ENCODE peak calls at places on chromosomes 5 and 9, in nine cellular contexts. H is AG10803; P is activated CD4-positive, alpha-beta T cell treated with anti-CD3 and anti-CD28 coated beads, Interleukin-2, amount 10 ng/mL, durations not matched to agents 7 days and 5 days; L is small intestine; N is ACHN; U is CD8-positive, alpha-beta memory T cell; C is ascending aorta; K is progenitor cell of endocrine pancreas; S is lung. O is an unnamed sample.

GRCh38 chr9:111413996-111414395 is 70.2 kb downstream of the ECPAS start:
- DNase-seq in H (no peak), P (no peak), L (no peak), N (no peak), U (no peak), C (no peak), K (no peak), S (no peak), O (no peak)

GRCh38 chr5:142930395-142930794 is 160.2 kb downstream of the ARHGAP26 start:
- DNase-seq in H (no peak), P (no peak), L (no peak), N (no peak), U (no peak), C (no peak), K (no peak), S (no peak), O (no peak)

GRCh38 chr9:113646946-113647914 is 183.7 kb downstream of the RGS3 start:
- DNase-seq in H (peak), P (no peak), L (peak), N (no peak), U (no peak), C (no peak), K (no peak), S (no peak), O (no peak)

GRCh38 chr5:167207081-167207480 is 1084.4 kb upstream of the WWC1 start:
- DNase-seq in H (peak), P (no peak), L (no peak), N (no peak), U (no peak), C (no peak), K (no peak), S (no peak), O (peak)

GRCh38 chr5:96384353-96384752 is 48.7 kb downstream of the PCSK1 start:
- DNase-seq in H (peak), P (no peak), L (no peak), N (peak), U (no peak), C (no peak), K (no peak), S (no peak), O (peak)

GRCh38 chr5:151142933-151143332 is 14.6 kb downstream of the ANXA6 start:
- DNase-seq in H (no peak), P (no peak), L (no peak), N (no peak), U (no peak), C (no peak), K (no peak), S (no peak), O (no peak)

GRCh38 chr5:136424835-136425694 is 59.7 kb upstream of the TRPC7 start:
- DNase-seq in H (peak), P (peak), L (peak), N (peak), U (no peak), C (no peak), K (peak), S (peak), O (peak)

GRCh38 chr5:143413964-143414669 is 10.6 kb upstream of the NR3C1 start:
- DNase-seq in H (no peak), P (no peak), L (no peak), N (no peak), U (no peak), C (no peak), K (no peak), S (no peak), O (no peak)

GRCh38 chr5:6496207-6496584 is 47.5 kb downstream of the UBE2QL1 start:
- DNase-seq in H (no peak), P (no peak), L (no peak), N (no peak), U (no peak), C (no peak), K (no peak), S (no peak), O (no peak)

GRCh38 chr9:12060811-12061210 is 632.4 kb upstream of the TYRP1 start:
- DNase-seq in H (no peak), P (no peak), L (no peak), N (no peak), U (no peak), C (no peak), K (no peak), S (no peak), O (no peak)

GRCh38 chr9:77981332-77981731 is 50.3 kb downstream of the GNAQ start:
- DNase-seq in H (no peak), P (no peak), L (peak), N (peak), U (no peak), C (no peak), K (no peak), S (no peak), O (peak)

GRCh38 chr5:132251220-132251725 is 6.2 kb upstream of the PDLIM4 start:
- DNase-seq in H (no peak), P (no peak), L (no peak), N (peak), U (no peak), C (peak), K (no peak), S (no peak), O (peak)

GRCh38 chr5:126600631-126601511 is at the start of gene PHAX:
- DNase-seq in H (peak), P (peak), L (peak), N (peak), U (peak), C (peak), K (peak), S (peak), O (peak)

GRCh38 chr9:26974927-26975326 is 18.7 kb downstream of the IFT74 start:
- DNase-seq in H (no peak), P (no peak), L (no peak), N (no peak), U (no peak), C (no peak), K (no peak), S (no peak), O (no peak)

GRCh38 chr9:93814561-93814960 is 140.6 kb downstream of the BARX1 start:
- DNase-seq in H (no peak), P (no peak), L (no peak), N (no peak), U (no peak), C (no peak), K (no peak), S (peak), O (no peak)

GRCh38 chr9:75083188-75083976 is 4.6 kb downstream of the NMRK1 start:
- DNase-seq in H (no peak), P (peak), L (peak), N (no peak), U (peak), C (no peak), K (no peak), S (peak), O (no peak)

GRCh38 chr5:17105744-17106450 is 111.5 kb upstream of the BASP1 start:
- DNase-seq in H (peak), P (no peak), L (no peak), N (no peak), U (no peak), C (no peak), K (no peak), S (no peak), O (peak)

GRCh38 chr9:136436055-136436634 is 3.5 kb downstream of the INPP5E start:
- DNase-seq in H (no peak), P (no peak), L (no peak), N (no peak), U (no peak), C (no peak), K (no peak), S (no peak), O (no peak)

GRCh38 chr9:122334916-122335315 is 35.9 kb upstream of the PTGS1 start:
- DNase-seq in H (no peak), P (no peak), L (no peak), N (no peak), U (no peak), C (no peak), K (no peak), S (no peak), O (no peak)

GRCh38 chr5:82019342-82020138 is 47.7 kb downstream of the ATG10 start:
- DNase-seq in H (no peak), P (no peak), L (no peak), N (no peak), U (no peak), C (no peak), K (no peak), S (no peak), O (no peak)

GRCh38 chr5:143435207-143435657 is 31.7 kb upstream of the NR3C1 start:
- DNase-seq in H (no peak), P (peak), L (peak), N (peak), U (peak), C (no peak), K (no peak), S (peak), O (peak)

GRCh38 chr5:163943546-163943945 is 438.1 kb downstream of the MAT2B start:
- DNase-seq in H (peak), P (no peak), L (peak), N (no peak), U (no peak), C (no peak), K (no peak), S (no peak), O (no peak)

GRCh38 chr9:5608298-5609254 is 20.3 kb upstream of the RIC1 start:
- DNase-seq in H (no peak), P (no peak), L (peak), N (peak), U (no peak), C (no peak), K (no peak), S (no peak), O (no peak)

GRCh38 chr5:94916619-94917018 is 298.1 kb downstream of the SLF1 start:
- DNase-seq in H (no peak), P (no peak), L (no peak), N (no peak), U (no peak), C (no peak), K (no peak), S (no peak), O (no peak)

GRCh38 chr9:77018058-77019009 is 1.1 kb upstream of the FOXB2 start:
- DNase-seq in H (no peak), P (no peak), L (no peak), N (peak), U (no peak), C (no peak), K (no peak), S (no peak), O (peak)

GRCh38 chr5:122907238-122907637 is 61.8 kb downstream of the SNX24 start:
- DNase-seq in H (peak), P (no peak), L (no peak), N (peak), U (no peak), C (no peak), K (no peak), S (no peak), O (peak)

GRCh38 chr5:53430618-53431252 is 49.7 kb upstream of the FST start:
- DNase-seq in H (peak), P (no peak), L (peak), N (peak), U (no peak), C (no peak), K (no peak), S (no peak), O (peak)